ENCODE peak calls at places on chromosomes 6 and 20, in four cellular contexts. D is mesothelial cell of epicardium, Z is ELR, L is occipital lobe. U is an unnamed sample.

GRCh38 chr6:90175627-90176538 is 120.8 kb downstream of the BACH2 start:
- DNase-seq in L (no peak), Z (no peak), D (no peak), U (no peak)

GRCh38 chr6:28794175-28795002 is 129.4 kb downstream of the TRIM27 start:
- DNase-seq in D (no peak), Z (peak), L (no peak), U (peak)

GRCh38 chr20:51573576-51574243 is 31.2 kb upstream of the NFATC2 start:
- DNase-seq in Z (no peak), L (no peak), D (no peak), U (no peak)

GRCh38 chr20:50471231-50471630 is 39.0 kb upstream of the PTPN1 start:
- DNase-seq in L (no peak), D (no peak), Z (peak), U (no peak)

GRCh38 chr6:167826230-167827061 is at the start of gene AFDN:
- DNase-seq in Z (peak), D (peak), L (peak), U (peak)

GRCh38 chr20:50330504-50331313 is 140.1 kb downstream of the CEBPB start:
- DNase-seq in D (no peak), Z (no peak), L (no peak), U (no peak)

GRCh38 chr20:57985278-57985677 is 243.2 kb downstream of the ANKRD60 start:
- DNase-seq in Z (no peak), D (no peak), L (no peak), U (no peak)

GRCh38 chr20:38113401-38114325 is 51.4 kb downstream of the TGM2 start:
- DNase-seq in Z (peak), D (no peak), L (no peak), U (peak)

GRCh38 chr6:135281227-135281626 is 100.1 kb downstream of the MYB start:
- DNase-seq in L (no peak), Z (no peak), D (no peak), U (peak)

GRCh38 chr6:91462236-91462635 is 875.4 kb upstream of the MAP3K7 start:
- DNase-seq in L (no peak), Z (no peak), D (no peak), U (peak)

GRCh38 chr20:56628015-56628872 is 862 bp upstream of the TFAP2C start:
- DNase-seq in L (no peak), D (peak), Z (peak), U (no peak)

GRCh38 chr6:466564-466963 is 75.0 kb downstream of the IRF4 start:
- DNase-seq in D (no peak), Z (no peak), L (no peak), U (no peak)

GRCh38 chr20:32984196-32984595 is 20.0 kb downstream of the SUN5 start:
- DNase-seq in D (no peak), L (peak), Z (no peak), U (no peak)

GRCh38 chr6:25288518-25288917 is 9.3 kb downstream of the CARMIL1 start:
- DNase-seq in D (no peak), Z (no peak), L (no peak), U (no peak)

GRCh38 chr20:36574278-36575065 is 1.1 kb downstream of the TGIF2 start:
- DNase-seq in D (peak), L (no peak), Z (peak), U (peak)